ENCODE peak calls at places on chromosomes 3 and 15, in five cellular contexts. S is small intestine; I is effector memory CD4-positive, alpha-beta T cell; H is mucosa of descending colon; N is tibial artery. G is an unnamed sample. For H3K4me1, the result is how much of the 10 kb centered on the place peaks cover.

GRCh38 chr3:42190701-42191442 is 75.1 kb downstream of the CCK start:
- DNase-seq in S (peak), I (peak), H (peak), N (no peak), G (peak)

GRCh38 chr3:22431334-22431733 is 680.3 kb upstream of the ZNF385D start:
- DNase-seq in S (no peak), I (no peak), H (no peak), N (no peak), G (no peak)

GRCh38 chr15:48102167-48102566 is 18.6 kb upstream of the SLC24A5 start:
- DNase-seq in S (no peak), I (no peak), H (no peak), N (no peak), G (no peak)

GRCh38 chr3:163561151-163561550 is 1517.1 kb downstream of the SI start:
- DNase-seq in S (no peak), I (no peak), H (no peak), N (no peak), G (no peak)

GRCh38 chr3:39804951-39805350 is 4.5 kb upstream of the MYRIP start:
- DNase-seq in S (no peak), I (no peak), H (no peak), N (no peak), G (no peak)

GRCh38 chr3:196810963-196811581 is 56.6 kb upstream of the SENP5 start:
- DNase-seq in S (no peak), I (no peak), H (no peak), N (no peak), G (no peak)

GRCh38 chr3:37961622-37962455 is 28.7 kb upstream of the VILL start:
- DNase-seq in S (peak), I (no peak), H (no peak), N (peak), G (no peak)

GRCh38 chr3:171615742-171616141 is 155.5 kb upstream of the TNIK start:
- DNase-seq in S (no peak), I (no peak), H (no peak), N (no peak), G (no peak)

GRCh38 chr3:119145500-119146167 is at the start of gene TEX55:
- DNase-seq in S (peak), I (no peak), H (peak), N (no peak), G (peak)

GRCh38 chr3:20069178-20069532 is 28.9 kb downstream of the KAT2B start:
- DNase-seq in S (no peak), I (no peak), H (no peak), N (no peak), G (no peak)

GRCh38 chr3:53102601-53103147 is 27.6 kb downstream of the RFT1 start:
- DNase-seq in S (peak), I (no peak), H (no peak), N (no peak), G (no peak)

GRCh38 chr3:197083486-197083885 is 53.9 kb upstream of the MELTF start:
- DNase-seq in S (no peak), I (no peak), H (no peak), N (no peak), G (peak)

GRCh38 chr3:153209596-153209995 is 47.6 kb downstream of the RAP2B start:
- DNase-seq in S (no peak), I (no peak), H (no peak), N (no peak), G (no peak)

GRCh38 chr15:80920271-80920699 is 69.3 kb downstream of the MESD start:
- DNase-seq in S (no peak), I (no peak), H (no peak), N (no peak), G (no peak)

GRCh38 chr3:186746008-186746407 is 28.8 kb downstream of the KNG1 start:
- DNase-seq in S (peak), I (no peak), H (peak), N (no peak), G (no peak)

GRCh38 chr3:101453966-101454365 is 59.0 kb downstream of the SENP7 start:
- DNase-seq in S (no peak), I (no peak), H (no peak), N (no peak), G (no peak)

GRCh38 chr15:70152070-70152480 is 54.4 kb upstream of the TLE3 start:
- DNase-seq in S (peak), I (no peak), H (no peak), N (no peak), G (peak)

GRCh38 chr3:193132923-193133463 is 108.0 kb upstream of the PLAAT1 start:
- DNase-seq in S (no peak), I (no peak), H (no peak), N (no peak), G (no peak)

GRCh38 chr3:140145501-140145900 is 210.5 kb downstream of the CLSTN2 start:
- DNase-seq in S (no peak), I (no peak), H (no peak), N (no peak), G (peak)

GRCh38 chr3:161409069-161409468 is 37.8 kb upstream of the SPTSSB start:
- DNase-seq in S (peak), I (no peak), H (peak), N (no peak), G (no peak)

GRCh38 chr15:69853572-69853971 is 244.1 kb downstream of the TLE3 start:
- DNase-seq in S (no peak), I (no peak), H (no peak), N (no peak), G (peak)

GRCh38 chr3:32577621-32578556 is 7.2 kb upstream of the DYNC1LI1 start:
- DNase-seq in S (no peak), I (no peak), H (peak), N (no peak), G (peak)

GRCh38 chr3:44981220-44981619 is 5.2 kb downstream of the EXOSC7 start:
- DNase-seq in S (no peak), I (no peak), H (no peak), N (no peak), G (no peak)

GRCh38 chr3:52299815-52300611 is 12.4 kb downstream of the GLYCTK start:
- DNase-seq in S (peak), I (no peak), H (peak), N (no peak), G (peak)

GRCh38 chr15:64019764-64020163 is 26.5 kb downstream of the DAPK2 start:
- DNase-seq in S (peak), I (no peak), H (peak), N (no peak), G (peak)

GRCh38 chr3:17243616-17244015 is 358.9 kb downstream of the PLCL2 start:
- DNase-seq in S (no peak), I (no peak), H (no peak), N (no peak), G (no peak)

GRCh38 chr3:28780480-28780879 is 431.9 kb upstream of the AZI2 start:
- DNase-seq in S (no peak), I (no peak), H (no peak), N (no peak), G (no peak)

GRCh38 chr3:196938124-196938523 is 4.2 kb downstream of the NCBP2 start:
- DNase-seq in S (no peak), I (no peak), H (no peak), N (no peak), G (peak)

GRCh38 chr15:90870354-90871096 is 2.1 kb downstream of the FURIN start:
- DNase-seq in S (no peak), I (no peak), H (no peak), N (no peak), G (no peak)
- H3K4me1 ChIP-seq in S (under half), I (under half), H (under half), N (under half), G (under half)

GRCh38 chr15:40937762-40938529 is 8.8 kb downstream of the DLL4 start:
- DNase-seq in S (peak), I (no peak), H (no peak), N (no peak), G (peak)

GRCh38 chr15:40936709-40937666 is 7.8 kb downstream of the DLL4 start:
- DNase-seq in S (no peak), I (no peak), H (no peak), N (no peak), G (peak)

GRCh38 chr15:40939909-40940801 is 11.0 kb downstream of the DLL4 start:
- DNase-seq in S (no peak), I (no peak), H (no peak), N (no peak), G (peak)

GRCh38 chr15:40936234-40936708 is 7.1 kb downstream of the DLL4 start:
- DNase-seq in S (no peak), I (no peak), H (no peak), N (no peak), G (peak)

DNA sequence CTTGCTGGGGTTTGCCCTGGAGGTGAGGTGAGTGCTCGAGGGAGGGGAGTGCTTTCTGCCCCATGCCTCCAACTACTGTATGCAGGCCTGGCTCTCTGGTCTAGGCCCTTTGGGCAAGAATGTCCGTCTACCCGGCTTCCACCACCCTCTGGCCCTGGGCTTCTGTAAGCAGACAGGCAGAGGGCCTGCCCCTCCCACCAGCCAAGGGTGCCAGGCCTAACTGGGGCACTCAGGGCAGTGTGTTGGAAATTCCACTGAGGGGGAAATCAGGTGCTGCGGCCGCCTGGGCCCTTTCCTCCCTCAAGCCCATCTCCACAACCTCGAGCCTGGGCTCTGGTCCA is 9.4 kb downstream of the DLL4 start:
- DNase-seq in S (no peak), I (no peak), H (no peak), N (no peak), G (no peak)
- H3K4me1 ChIP-seq in S (under half), I (under half), H (under half), N (under half), G (under half)

DNA sequence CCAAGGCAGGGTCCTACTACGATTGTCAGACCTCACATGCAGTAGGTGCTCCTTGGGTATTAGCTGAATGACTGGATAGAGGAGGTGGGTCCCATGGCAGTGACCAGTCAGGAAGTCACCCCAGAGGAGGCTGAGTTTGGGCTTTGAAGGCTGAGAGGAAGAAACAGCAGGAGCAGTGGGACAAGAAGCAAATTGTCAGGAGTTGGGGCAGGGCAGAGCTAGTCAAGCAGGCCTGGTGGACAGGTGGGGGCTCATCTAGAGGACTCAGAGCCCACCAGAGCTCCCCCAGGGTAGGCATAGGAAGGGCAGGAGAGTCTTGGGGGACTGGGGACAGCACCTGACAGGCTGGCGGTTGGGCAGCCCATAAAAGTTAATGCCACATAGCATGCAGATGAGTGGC is 3.1 kb downstream of the NBEAL2 start:
- DNase-seq in S (no peak), I (no peak), H (no peak), N (no peak), G (peak)
- H3K4me1 ChIP-seq in S (under half), I (half or more), H (half or more), N (under half), G (under half)

DNA sequence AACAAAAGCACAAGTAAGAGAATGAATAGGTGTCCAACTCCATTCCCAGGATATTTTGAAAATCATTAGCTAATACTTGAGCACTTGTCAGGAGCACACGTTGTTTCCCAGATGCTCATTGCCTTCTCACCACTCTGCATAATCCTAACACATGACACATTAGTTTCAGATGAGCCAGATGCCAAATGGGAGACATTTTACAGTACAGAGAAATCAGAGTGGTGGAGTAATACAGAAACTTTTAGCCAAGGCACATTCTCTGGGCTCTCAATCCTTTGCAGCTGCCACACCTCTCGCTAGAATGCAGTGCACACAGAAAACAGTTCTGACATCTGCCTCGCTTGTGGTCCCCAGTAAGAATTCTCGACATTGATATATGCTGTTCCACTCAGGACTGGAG is 76.6 kb downstream of the P3H2 start:
- DNase-seq in S (no peak), I (no peak), H (no peak), N (no peak), G (no peak)
- H3K4me1 ChIP-seq in S (under half), I (under half), H (under half), N (under half), G (under half)

GRCh38 chr3:126371096-126371705 is 14.0 kb upstream of the KLF15 start:
- DNase-seq in S (no peak), I (no peak), H (no peak), N (peak), G (no peak)

GRCh38 chr3:126372413-126373145 is 15.4 kb upstream of the KLF15 start:
- DNase-seq in S (no peak), I (no peak), H (no peak), N (peak), G (peak)

GRCh38 chr3:126370606-126371005 is 13.4 kb upstream of the KLF15 start:
- DNase-seq in S (no peak), I (no peak), H (no peak), N (peak), G (peak)

GRCh38 chr3:126373682-126374601 is 16.7 kb upstream of the KLF15 start:
- DNase-seq in S (no peak), I (no peak), H (no peak), N (peak), G (peak)

DNA sequence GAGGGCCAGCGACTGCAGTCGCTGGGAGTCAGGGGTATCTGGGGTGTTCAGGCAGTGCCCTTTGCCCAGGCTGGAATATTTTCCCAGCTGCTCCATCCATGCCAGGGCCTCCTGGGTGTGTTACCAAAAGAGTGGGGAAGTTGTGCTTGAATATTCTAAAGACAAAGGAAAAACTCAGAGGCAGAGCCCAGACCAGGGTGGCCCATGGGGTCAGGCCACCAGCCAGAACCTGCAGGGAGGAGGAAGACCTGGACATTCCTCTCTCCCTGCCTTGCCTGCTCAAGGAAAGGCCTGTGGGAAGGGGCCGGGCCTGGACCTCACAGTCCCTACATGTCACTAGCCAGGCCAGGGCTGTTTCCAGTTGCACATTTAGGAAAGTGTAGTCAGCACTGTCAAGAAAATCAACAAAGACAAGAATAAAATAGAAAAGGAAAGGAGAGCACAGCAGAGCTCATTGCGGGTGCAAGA is 16.0 kb upstream of the KLF15 start:
- DNase-seq in S (no peak), I (no peak), H (no peak), N (peak), G (peak)
- H3K4me1 ChIP-seq in S (under half), I (under half), H (under half), N (under half), G (under half)

DNA sequence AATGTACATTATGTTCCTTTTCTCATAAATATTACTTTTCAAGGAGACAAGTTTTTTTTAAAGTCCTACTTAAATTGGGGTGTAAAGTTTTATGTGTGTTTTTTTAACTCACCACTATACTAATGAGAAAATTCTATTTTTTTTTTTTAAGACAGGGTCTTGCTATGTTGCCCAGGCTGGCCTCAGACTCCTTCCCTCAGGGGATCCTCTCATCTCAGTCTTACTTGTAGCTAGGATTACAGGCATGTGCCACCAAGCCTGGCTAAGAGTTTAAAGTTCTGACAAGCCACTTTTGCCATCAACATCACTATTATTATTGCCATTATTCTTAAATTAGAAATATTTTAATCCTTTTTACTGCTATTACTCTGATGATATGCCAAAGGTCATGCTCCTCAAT is 7.7 kb downstream of the TSPAN3 start:
- DNase-seq in S (no peak), I (no peak), H (no peak), N (no peak), G (no peak)
- H3K4me1 ChIP-seq in S (under half), I (under half), H (half or more), N (under half), G (under half)

DNA sequence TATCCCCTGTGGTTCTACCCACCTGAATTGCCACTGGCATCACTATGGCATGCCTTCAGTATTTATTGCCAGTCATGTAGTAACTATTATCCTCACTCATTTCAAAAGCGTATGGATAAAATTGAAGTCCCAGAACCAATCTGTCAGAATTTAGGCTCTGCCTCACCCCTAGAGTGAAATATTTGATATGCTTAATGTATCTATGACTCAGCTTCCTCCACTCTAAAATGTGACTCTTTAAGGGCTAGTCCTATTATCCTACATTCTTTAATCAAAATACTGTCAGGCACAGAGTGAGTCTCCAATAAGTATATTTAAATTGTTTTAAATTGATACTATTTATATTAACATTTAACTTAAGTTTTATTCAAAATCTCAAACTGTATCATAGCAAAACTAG is 27.6 kb downstream of the ARPP21 start:
- DNase-seq in S (no peak), I (no peak), H (no peak), N (no peak), G (no peak)
- H3K4me1 ChIP-seq in S (under half), I (under half), H (under half), N (under half), G (under half)

DNA sequence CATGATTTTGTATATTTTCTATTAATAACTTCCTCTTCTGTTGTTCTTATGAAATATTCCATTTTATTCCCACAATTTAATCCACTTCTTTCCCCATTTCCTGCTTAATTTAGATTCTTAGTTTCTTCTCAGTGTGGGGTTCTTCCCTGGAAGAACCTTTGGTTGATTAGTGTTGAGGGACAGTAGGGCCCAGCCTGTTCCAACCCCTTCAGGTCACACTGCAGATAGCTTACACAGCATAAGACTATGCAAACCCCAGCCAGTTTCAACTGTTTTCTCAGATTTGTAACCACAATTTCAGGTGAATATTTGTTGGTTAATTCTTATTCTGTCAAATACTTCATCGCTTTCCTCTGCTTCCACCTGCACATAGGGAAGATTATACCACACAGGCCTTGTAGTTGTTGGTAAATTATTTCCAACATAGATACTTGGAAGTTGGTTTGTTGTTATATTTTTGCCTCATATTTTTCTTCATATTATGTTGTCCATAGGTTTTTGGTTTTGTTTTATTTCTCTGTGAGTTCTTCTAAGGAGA is 34.7 kb downstream of the AADACL2 start:
- DNase-seq in S (no peak), I (no peak), H (no peak), N (no peak), G (peak)
- H3K4me1 ChIP-seq in S (under half), I (under half), H (under half), N (under half), G (under half)

GRCh38 chr3:156678216-156678615 is 3.8 kb downstream of the TIPARP start:
- DNase-seq in S (no peak), I (no peak), H (no peak), N (no peak), G (no peak)
- H3K4me1 ChIP-seq in S (under half), I (under half), H (half or more), N (under half), G (half or more)

G was measured in osteoblast.